ENCODE peak calls at places on chromosome 4, in seven cellular contexts. N is Ammon's horn; C is stimulated activated CD8-positive, alpha-beta memory T cell treated with anti-CD3 and anti-CD28 coated beads, Interleukin-15, amount 100 ng/mL, for 4 hours; D is RCC 7860; T is cardiac fibroblast; K is dorsolateral prefrontal cortex; M is fibroblast of the conjunctiva. V is an unnamed sample.

GRCh38 chr4:123055943-123056342 is 133.5 kb upstream of the NUDT6 start:
- DNase-seq in N (no peak), C (no peak), D (no peak), T (no peak), K (no peak), M (peak), V (no peak)

GRCh38 chr4:89303177-89303576 is 4.4 kb downstream of the GPRIN3 start:
- DNase-seq in N (no peak), C (no peak), D (peak), T (no peak), K (no peak), M (no peak), V (no peak)

GRCh38 chr4:76199664-76200211 is 13.9 kb downstream of the SCARB2 start:
- DNase-seq in N (peak), C (no peak), D (peak), T (peak), K (peak), M (no peak), V (no peak)

GRCh38 chr4:159127745-159128518 is 25.1 kb downstream of the RAPGEF2 start:
- DNase-seq in N (no peak), C (no peak), D (no peak), T (no peak), K (no peak), M (no peak), V (no peak)

GRCh38 chr4:61277785-61278184 is 77.7 kb downstream of the ADGRL3 start:
- DNase-seq in N (no peak), C (no peak), D (no peak), T (no peak), K (no peak), M (no peak), V (no peak)

GRCh38 chr4:163448541-163449203 is 24.9 kb downstream of the TKTL2 start:
- DNase-seq in N (no peak), C (no peak), D (peak), T (peak), K (no peak), M (no peak), V (peak)

GRCh38 chr4:52711834-52712171 is 39.4 kb downstream of the ERVMER34-1 start:
- DNase-seq in N (no peak), C (no peak), D (no peak), T (no peak), K (no peak), M (no peak), V (no peak)

GRCh38 chr4:4766570-4766969 is 92.9 kb upstream of the MSX1 start:
- DNase-seq in N (no peak), C (no peak), D (no peak), T (no peak), K (no peak), M (no peak), V (no peak)

GRCh38 chr4:185566425-185566824 is 31.1 kb upstream of the PDLIM3 start:
- DNase-seq in N (no peak), C (no peak), D (no peak), T (peak), K (no peak), M (no peak), V (no peak)

GRCh38 chr4:39591290-39591689 is 47.4 kb downstream of the SMIM14 start:
- DNase-seq in N (no peak), C (no peak), D (no peak), T (peak), K (no peak), M (no peak), V (no peak)

GRCh38 chr4:148166132-148166531 is 276.1 kb downstream of the NR3C2 start:
- DNase-seq in N (no peak), C (no peak), D (no peak), T (peak), K (no peak), M (no peak), V (no peak)

GRCh38 chr4:123545569-123546122 is 149.1 kb downstream of the SPRY1 start:
- DNase-seq in N (no peak), C (no peak), D (no peak), T (no peak), K (no peak), M (no peak), V (no peak)

GRCh38 chr4:8039290-8039689 is 99.6 kb upstream of the AFAP1 start:
- DNase-seq in N (peak), C (no peak), D (no peak), T (peak), K (no peak), M (no peak), V (no peak)

GRCh38 chr4:2977116-2978097 is 14.0 kb downstream of the GRK4 start:
- DNase-seq in N (peak), C (no peak), D (peak), T (peak), K (no peak), M (no peak), V (peak)